ENCODE peak calls at places on chromosomes 3 and 15, in four cellular contexts. One of them, this sample, is unnamed. For H3K27me3, the result is how much of the 10 kb centered on the place peaks cover.

GRCh38 chr3:124700880-124701684 is 29.2 kb upstream of the UMPS start:
- DNase-seq in HCT116: no peak
- DNase-seq in HepG2: peak
- DNase-seq in K562: no peak
- DNase-seq in this sample: no peak

GRCh38 chr3:161274691-161275298 is 53.7 kb downstream of the NMD3 start:
- DNase-seq in HCT116: peak
- DNase-seq in K562: peak
- DNase-seq in HepG2: peak
- DNase-seq in this sample: no peak

GRCh38 chr3:123119802-123120201 is 53.0 kb downstream of the PDIA5 start:
- DNase-seq in K562: no peak
- DNase-seq in HCT116: no peak
- DNase-seq in HepG2: no peak
- DNase-seq in this sample: no peak

GRCh38 chr15:48962662-48963523 is 826 bp downstream of the SHC4 start:
- DNase-seq in K562: no peak
- DNase-seq in HCT116: no peak
- DNase-seq in HepG2: no peak
- DNase-seq in this sample: no peak

GRCh38 chr3:150699068-150699635 is 4.6 kb downstream of the ERICH6 start:
- DNase-seq in K562: no peak
- DNase-seq in HCT116: no peak
- DNase-seq in HepG2: peak
- DNase-seq in this sample: no peak

GRCh38 chr3:177973241-177973840 is 562.9 kb upstream of the KCNMB2 start:
- DNase-seq in HepG2: no peak
- DNase-seq in K562: no peak
- DNase-seq in HCT116: no peak
- DNase-seq in this sample: no peak

GRCh38 chr3:195762611-195763247 is 42.0 kb downstream of the MUC20 start:
- DNase-seq in HepG2: no peak
- DNase-seq in K562: no peak
- DNase-seq in HCT116: no peak
- DNase-seq in this sample: no peak

GRCh38 chr3:141331370-141332318 is 36.7 kb upstream of the ZBTB38 start:
- DNase-seq in HCT116: peak
- DNase-seq in K562: peak
- DNase-seq in HepG2: peak
- DNase-seq in this sample: peak

GRCh38 chr3:118943597-118943996 is 91.0 kb downstream of the IGSF11 start:
- DNase-seq in HCT116: no peak
- DNase-seq in HepG2: no peak
- DNase-seq in K562: peak
- DNase-seq in this sample: no peak

GRCh38 chr3:40470706-40471105 is 6.2 kb upstream of the ZNF619 start:
- DNase-seq in HCT116: no peak
- DNase-seq in K562: no peak
- DNase-seq in HepG2: no peak
- DNase-seq in this sample: no peak

DNA sequence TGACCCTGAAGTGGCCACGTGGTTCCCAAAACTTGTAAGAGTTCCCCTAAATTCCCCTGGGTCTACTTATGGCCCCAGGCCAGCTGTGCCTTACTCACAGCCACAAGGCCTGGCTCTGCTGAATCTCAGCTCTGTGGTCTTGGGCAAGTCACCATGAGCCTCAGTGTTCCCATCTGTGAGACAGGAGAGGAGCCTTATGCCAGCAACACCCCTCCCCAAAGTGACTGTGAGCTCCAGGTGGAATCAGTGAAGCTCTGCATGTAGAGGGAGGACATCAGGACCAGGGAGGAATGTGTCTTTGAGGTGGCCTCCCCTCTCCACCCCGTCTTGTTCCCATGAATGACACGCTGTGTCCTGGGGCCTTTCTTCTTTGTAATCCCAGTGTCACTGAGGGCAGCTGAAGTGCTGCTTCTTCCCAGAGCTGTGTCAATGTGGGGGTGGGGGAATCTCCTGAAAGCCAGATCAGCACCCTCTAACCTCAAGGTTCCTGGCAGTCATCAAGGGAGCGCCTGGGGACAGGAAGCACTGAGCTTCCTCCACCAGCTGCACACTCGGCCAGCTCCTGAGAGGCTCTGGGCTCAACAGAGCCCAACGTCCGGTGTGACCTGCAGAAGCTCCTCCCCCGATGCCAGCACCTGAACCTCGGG is 258.9 kb downstream of the UACA start:
- DNase-seq in HepG2: no peak
- DNase-seq in K562: no peak
- DNase-seq in HCT116: no peak
- DNase-seq in this sample: no peak
- TF ChIP-seq TCF7L2 in HepG2: no peak
- TF ChIP-seq TCF7L2 in K562: no peak
- TF ChIP-seq TCF7L2 in HCT116: no peak
- TF ChIP-seq TCF7L2 in this sample: no peak

GRCh38 chr3:134003066-134003465 is 26.7 kb downstream of the SLCO2A1 start:
- DNase-seq in K562: no peak
- DNase-seq in HCT116: no peak
- DNase-seq in HepG2: no peak
- DNase-seq in this sample: no peak
- TF ChIP-seq SIN3A in K562: no peak
- TF ChIP-seq SIN3A in HCT116: no peak
- TF ChIP-seq SIN3A in HepG2: no peak
- TF ChIP-seq SIN3A in this sample: no peak

GRCh38 chr15:80778621-80778963 is 578 bp upstream of the CEMIP start:
- DNase-seq in HCT116: no peak
- DNase-seq in K562: no peak
- DNase-seq in HepG2: no peak
- DNase-seq in this sample: no peak

GRCh38 chr15:80779658-80780415 is 667 bp downstream of the CEMIP start:
- DNase-seq in HCT116: no peak
- DNase-seq in K562: no peak
- DNase-seq in HepG2: peak
- DNase-seq in this sample: no peak

GRCh38 chr15:80777836-80778620 is 1.1 kb upstream of the CEMIP start:
- DNase-seq in K562: no peak
- DNase-seq in HepG2: no peak
- DNase-seq in HCT116: no peak
- DNase-seq in this sample: no peak

GRCh38 chr15:80780416-80781221 is 1.4 kb downstream of the CEMIP start:
- DNase-seq in K562: peak
- DNase-seq in HepG2: peak
- DNase-seq in HCT116: no peak
- DNase-seq in this sample: no peak

DNA sequence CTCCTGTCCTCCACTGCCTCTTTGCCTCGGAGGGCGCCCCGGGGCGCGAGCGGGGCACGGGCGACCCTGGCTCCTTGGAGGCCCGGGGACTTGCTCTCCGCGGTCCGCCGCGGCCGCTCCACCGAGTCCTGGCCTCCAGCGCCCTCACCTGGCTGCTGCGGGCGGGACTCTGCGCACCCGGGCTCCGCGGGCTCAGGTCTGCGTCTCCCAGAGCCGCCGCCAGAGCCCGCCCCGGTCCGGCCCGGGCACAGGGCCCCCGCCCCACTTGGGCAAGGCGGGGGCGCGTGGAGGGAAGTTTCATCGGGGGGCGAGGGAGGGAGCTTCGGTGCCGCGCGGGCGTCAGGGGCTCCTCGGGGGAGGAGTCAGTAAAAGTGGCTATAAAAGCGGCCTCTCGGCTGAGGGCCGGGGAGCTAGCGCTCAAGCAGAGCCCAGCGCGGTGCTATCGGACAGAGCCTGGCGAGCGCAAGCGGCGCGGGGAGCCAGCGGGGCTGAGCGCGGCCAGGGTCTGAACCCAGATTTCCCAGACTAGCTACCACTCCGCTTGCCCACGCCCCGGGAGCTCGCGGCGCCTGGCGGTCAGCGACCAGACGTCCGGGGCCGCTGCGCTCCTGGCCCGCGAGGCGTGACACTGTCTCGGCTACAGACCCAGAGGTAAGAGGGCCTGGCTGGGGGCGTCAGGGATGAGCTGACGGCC is at the start of gene CEMIP:
- DNase-seq in HepG2: peak
- DNase-seq in HCT116: peak
- DNase-seq in K562: peak
- DNase-seq in this sample: no peak
- H3K27me3 ChIP-seq in HepG2: under half
- H3K27me3 ChIP-seq in HCT116: under half
- H3K27me3 ChIP-seq in K562: under half
- H3K27me3 ChIP-seq in this sample: under half

DNA sequence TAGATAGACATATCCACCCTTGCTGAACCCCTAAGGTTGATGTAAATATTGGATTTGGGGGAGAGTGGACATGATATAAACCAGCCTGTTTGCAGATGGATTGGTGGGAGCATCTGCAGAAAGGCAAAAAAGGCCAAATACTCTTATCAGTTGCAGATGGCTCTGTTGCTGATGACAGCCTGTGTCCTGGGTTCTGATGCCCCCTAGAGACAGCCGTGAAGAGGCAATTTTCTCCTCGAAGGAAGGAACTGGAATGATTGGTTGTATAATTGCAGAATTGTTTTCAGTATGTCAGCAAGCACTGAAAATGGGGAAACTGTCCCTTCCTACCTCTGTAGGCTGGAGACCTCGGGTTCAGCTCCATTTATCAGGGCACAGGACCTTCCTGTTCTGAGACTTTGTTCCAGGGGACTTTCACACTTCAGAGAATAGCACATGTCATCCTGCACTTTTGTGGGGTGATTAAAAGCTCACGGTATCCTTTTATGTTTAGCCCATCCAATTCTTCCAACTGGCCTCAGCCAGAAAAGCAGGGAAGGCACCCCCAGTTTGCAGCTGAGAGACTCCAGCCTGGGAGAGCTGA is 103.0 kb downstream of the PGPEP1L start:
- DNase-seq in K562: peak
- DNase-seq in HCT116: peak
- DNase-seq in HepG2: peak
- DNase-seq in this sample: no peak
- TF ChIP-seq TCF7L2 in K562: no peak
- TF ChIP-seq TCF7L2 in HCT116: no peak
- TF ChIP-seq TCF7L2 in HepG2: no peak
- TF ChIP-seq TCF7L2 in this sample: no peak

DNA sequence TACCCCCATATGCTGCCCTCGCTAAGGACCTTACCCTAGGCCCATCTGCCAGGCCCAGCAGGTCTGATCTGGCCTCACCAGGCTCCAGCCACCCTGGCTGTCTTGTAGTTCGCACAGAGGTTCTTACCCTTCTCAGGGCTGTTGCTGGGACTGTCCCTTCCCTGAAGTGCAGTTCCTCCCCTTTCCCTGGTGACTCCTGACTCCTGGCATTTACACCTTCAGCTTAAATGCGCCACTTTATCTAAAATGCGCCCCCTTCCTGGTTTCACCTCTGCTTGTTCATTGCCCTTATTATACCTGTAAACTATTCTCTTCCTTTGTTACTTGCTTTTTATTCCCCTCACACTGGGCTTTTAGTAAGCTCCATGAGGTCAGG is 835 bp upstream of the TTLL3 start:
- DNase-seq in HCT116: no peak
- DNase-seq in HepG2: no peak
- DNase-seq in K562: no peak
- DNase-seq in this sample: no peak
- TF ChIP-seq SIN3A in HCT116: no peak
- TF ChIP-seq SIN3A in HepG2: no peak
- TF ChIP-seq SIN3A in K562: no peak
- TF ChIP-seq SIN3A in this sample: no peak

GRCh38 chr3:169667710-169668080 is 4.2 kb upstream of the MECOM start:
- DNase-seq in K562: no peak
- DNase-seq in HepG2: no peak
- DNase-seq in HCT116: no peak
- DNase-seq in this sample: no peak

GRCh38 chr3:169668957-169669681 is 5.6 kb upstream of the MECOM start:
- DNase-seq in HepG2: peak
- DNase-seq in HCT116: peak
- DNase-seq in K562: peak
- DNase-seq in this sample: no peak

GRCh38 chr3:169667380-169667671 is 3.8 kb upstream of the MECOM start:
- DNase-seq in HCT116: no peak
- DNase-seq in K562: no peak
- DNase-seq in HepG2: no peak
- DNase-seq in this sample: no peak

GRCh38 chr3:169669816-169670215 is 6.3 kb upstream of the MECOM start:
- DNase-seq in HCT116: no peak
- DNase-seq in HepG2: no peak
- DNase-seq in K562: no peak
- DNase-seq in this sample: no peak

DNA sequence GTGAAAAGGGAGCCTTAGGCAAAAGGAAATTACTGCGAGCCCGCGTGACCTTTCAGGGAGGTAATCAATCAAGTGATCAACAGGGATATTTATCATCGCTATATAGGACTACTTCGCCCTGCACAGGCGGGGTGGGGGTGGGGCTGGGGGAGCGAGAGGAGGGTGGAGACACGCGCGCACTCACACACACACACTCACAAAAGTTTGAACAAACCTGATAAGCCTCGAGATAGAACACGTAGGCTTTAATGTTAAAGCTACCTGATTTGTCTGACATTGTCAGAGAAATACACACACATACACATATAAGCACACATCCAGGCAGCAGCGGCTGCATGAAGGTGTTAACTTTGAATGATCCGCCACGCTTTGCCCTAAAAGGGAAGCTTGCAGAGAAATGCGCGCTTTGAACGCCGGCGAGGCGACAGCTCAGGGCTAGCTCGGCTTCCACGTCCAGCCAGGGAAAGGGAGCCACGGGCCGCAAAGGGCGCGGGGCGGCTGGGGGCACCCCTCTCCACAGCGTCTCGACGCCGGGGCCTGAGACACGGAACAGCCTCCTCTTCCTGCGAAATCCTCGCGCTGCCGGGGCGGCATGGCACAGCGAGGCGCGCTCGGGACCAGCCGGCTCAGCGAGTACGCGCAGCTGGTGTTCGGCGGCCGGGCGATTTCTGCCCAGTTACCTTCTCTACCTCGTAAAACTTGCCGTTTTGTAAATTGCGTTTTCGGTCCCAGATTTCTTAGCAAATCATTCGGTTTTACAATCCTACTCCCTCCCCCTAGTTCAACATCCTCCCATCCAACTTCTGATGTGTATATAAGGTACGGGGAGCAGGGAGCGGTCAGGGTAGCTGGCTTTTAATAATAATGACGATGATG is 4.8 kb upstream of the MECOM start:
- DNase-seq in HepG2: no peak
- DNase-seq in K562: no peak
- DNase-seq in HCT116: no peak
- DNase-seq in this sample: no peak
- H3K27me3 ChIP-seq in HepG2: half or more
- H3K27me3 ChIP-seq in K562: under half
- H3K27me3 ChIP-seq in HCT116: under half
- H3K27me3 ChIP-seq in this sample: half or more

GRCh38 chr3:157939166-157939565 is 167.1 kb downstream of the SHOX2 start:
- DNase-seq in HepG2: no peak
- DNase-seq in HCT116: no peak
- DNase-seq in K562: no peak
- DNase-seq in this sample: no peak

GRCh38 chr3:157938154-157938774 is 168.0 kb downstream of the SHOX2 start:
- DNase-seq in HCT116: no peak
- DNase-seq in HepG2: no peak
- DNase-seq in K562: no peak
- DNase-seq in this sample: no peak
- TF ChIP-seq TCF7L2 in HCT116: no peak
- TF ChIP-seq TCF7L2 in HepG2: no peak
- TF ChIP-seq TCF7L2 in K562: no peak
- TF ChIP-seq TCF7L2 in this sample: no peak

GRCh38 chr15:58246041-58246440 is 107.9 kb downstream of the AQP9 start:
- DNase-seq in HCT116: no peak
- DNase-seq in K562: no peak
- DNase-seq in HepG2: no peak
- DNase-seq in this sample: no peak
- TF ChIP-seq SIN3A in HCT116: no peak
- TF ChIP-seq SIN3A in K562: no peak
- TF ChIP-seq SIN3A in HepG2: no peak
- TF ChIP-seq SIN3A in this sample: no peak